ENCODE peak calls at places on chromosome 9, in nine cellular contexts. S is RWPE1, V is epithelial cell of prostate, N is heart right ventricle, F is stomach, M is aorta, Z is AG04450, T is GM12878, G is osteoblast. K is an unnamed sample.

GRCh38 chr9:24071736-24072135 is 245.7 kb upstream of the ELAVL2 start:
- DNase-seq in S (no peak), V (no peak), N (no peak), F (no peak), M (no peak), Z (no peak), T (no peak), G (no peak), K (no peak)

GRCh38 chr9:112421771-112422222 is 41.9 kb downstream of the HSDL2 start:
- DNase-seq in S (no peak), V (no peak), N (no peak), F (no peak), M (no peak), Z (no peak), T (no peak), G (no peak), K (no peak)

GRCh38 chr9:94903961-94904421 is 177.5 kb downstream of the AOPEP start:
- DNase-seq in S (no peak), V (no peak), N (no peak), F (no peak), M (no peak), Z (peak; percentile 42), T (no peak), G (no peak), K (no peak)

GRCh38 chr9:95508242-95508967 is 8.4 kb downstream of the PTCH1 start:
- DNase-seq in S (no peak), V (no peak), N (peak; percentile 32), F (no peak), M (no peak), Z (no peak), T (no peak), G (no peak), K (no peak)

GRCh38 chr9:4762889-4763521 is 22.0 kb upstream of the AK3 start:
- DNase-seq in S (no peak), V (no peak), N (peak; percentile 18), F (no peak), M (peak; percentile 81), Z (no peak), T (no peak), G (peak; percentile 73), K (no peak)

GRCh38 chr9:18296702-18297531 is 177.0 kb upstream of the ADAMTSL1 start:
- DNase-seq in S (no peak), V (no peak), N (no peak), F (no peak), M (no peak), Z (no peak), T (no peak), G (peak; percentile 91), K (no peak)

GRCh38 chr9:32292611-32293010 is 91.8 kb upstream of the ACO1 start:
- DNase-seq in S (no peak), V (no peak), N (no peak), F (no peak), M (no peak), Z (no peak), T (no peak), G (peak; percentile 31), K (no peak)

GRCh38 chr9:27654629-27655285 is 81.5 kb upstream of the C9orf72 start:
- DNase-seq in S (no peak), V (no peak), N (no peak), F (peak; percentile 68), M (no peak), Z (no peak), T (no peak), G (no peak), K (no peak)

GRCh38 chr9:98132158-98132557 is 13.1 kb upstream of the TRIM14 start:
- DNase-seq in S (no peak), V (no peak), N (no peak), F (no peak), M (no peak), Z (no peak), T (no peak), G (no peak), K (no peak)

GRCh38 chr9:116980582-116980981 is 293.5 kb downstream of the TRIM32 start:
- DNase-seq in S (no peak), V (no peak), N (no peak), F (no peak), M (no peak), Z (no peak), T (no peak), G (no peak), K (no peak)

GRCh38 chr9:121776009-121776738 is 124.7 kb downstream of the DAB2IP start:
- DNase-seq in S (no peak), V (no peak), N (no peak), F (no peak), M (peak; percentile 66), Z (no peak), T (no peak), G (peak; percentile 58), K (no peak)

DNA sequence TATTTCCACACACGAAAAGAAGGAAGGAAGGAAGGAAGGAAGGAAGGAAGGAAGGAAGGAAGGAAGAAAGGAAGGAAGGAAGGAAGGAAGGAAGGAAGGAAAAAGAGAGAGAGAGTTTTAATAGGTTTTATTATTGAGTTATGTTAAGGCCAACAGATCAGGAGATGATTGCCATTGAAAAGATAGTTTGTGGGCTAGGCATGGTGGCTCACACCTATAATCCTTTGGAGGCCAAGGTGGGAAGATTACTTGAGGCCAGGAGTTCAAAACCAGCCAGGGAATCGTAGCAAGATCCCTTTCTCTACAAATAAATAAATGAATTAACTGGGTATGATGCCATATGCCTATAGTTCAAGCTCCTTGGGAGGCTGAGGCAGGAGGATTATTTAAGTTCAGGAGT is 877.2 kb downstream of the TLE4 start:
- DNase-seq in S (no peak), V (no peak), N (no peak), F (no peak), M (no peak), Z (no peak), T (no peak), G (no peak), K (no peak)
- H3K27ac ChIP-seq in S (no peak overlapping the region), V (no peak overlapping the region), N (no peak overlapping the region), F (no peak overlapping the region), M (no peak overlapping the region), Z (no peak overlapping the region), T (no peak overlapping the region), G (no peak overlapping the region), K (no peak overlapping the region)

GRCh38 chr9:133824106-133824801 is 86.1 kb upstream of the SARDH start:
- DNase-seq in S (no peak), V (no peak), N (no peak), F (no peak), M (no peak), Z (no peak), T (no peak), G (no peak), K (no peak)

GRCh38 chr9:133823189-133824105 is 85.3 kb upstream of the SARDH start:
- DNase-seq in S (no peak), V (no peak), N (no peak), F (no peak), M (no peak), Z (no peak), T (peak; percentile 57), G (no peak), K (no peak)

GRCh38 chr9:133824802-133825186 is 86.6 kb upstream of the SARDH start:
- DNase-seq in S (no peak), V (no peak), N (no peak), F (no peak), M (no peak), Z (no peak), T (no peak), G (no peak), K (no peak)

GRCh38 chr9:133826289-133827085 is 88.3 kb upstream of the SARDH start:
- DNase-seq in S (no peak), V (no peak), N (no peak), F (no peak), M (no peak), Z (no peak), T (no peak), G (no peak), K (no peak)

GRCh38 chr9:133825555-133826198 is 87.5 kb upstream of the SARDH start:
- DNase-seq in S (no peak), V (no peak), N (no peak), F (no peak), M (no peak), Z (peak; percentile 36), T (no peak), G (peak; percentile 92), K (no peak)
- H3K27ac ChIP-seq in S (peak overlapping the region; percentile 60), V (no peak overlapping the region), N (no peak overlapping the region), F (no peak overlapping the region), M (no peak overlapping the region), Z (peak overlapping the region; percentile 86), T (no peak overlapping the region), G (peak overlapping the region; percentile 40), K (no peak overlapping the region)

DNA sequence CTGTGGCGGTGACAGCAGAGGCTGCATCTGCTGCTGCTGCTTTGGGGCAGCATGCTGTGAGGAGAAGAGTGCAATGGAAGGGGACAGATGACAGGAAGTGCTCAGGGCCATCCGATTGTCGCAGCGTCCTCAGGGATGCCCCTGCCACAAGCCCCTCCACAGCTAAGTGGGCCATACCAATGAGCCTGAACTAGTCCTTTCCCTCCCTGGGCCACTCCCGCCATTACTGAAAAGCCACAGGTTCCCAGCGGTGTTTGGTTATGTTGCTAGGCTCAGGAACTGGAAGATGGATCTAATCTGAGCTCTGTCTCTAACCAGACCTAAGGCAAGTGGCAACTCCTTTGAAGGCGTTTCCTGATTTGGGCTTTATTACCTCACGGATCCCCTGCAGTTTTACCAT is 109.2 kb downstream of the GAPVD1 start:
- DNase-seq in S (no peak), V (no peak), N (no peak), F (no peak), M (no peak), Z (no peak), T (no peak), G (no peak), K (no peak)
- H3K27ac ChIP-seq in S (peak overlapping the region; percentile 18), V (no peak overlapping the region), N (no peak overlapping the region), F (no peak overlapping the region), M (no peak overlapping the region), Z (no peak overlapping the region), T (no peak overlapping the region), G (no peak overlapping the region), K (no peak overlapping the region)

DNA sequence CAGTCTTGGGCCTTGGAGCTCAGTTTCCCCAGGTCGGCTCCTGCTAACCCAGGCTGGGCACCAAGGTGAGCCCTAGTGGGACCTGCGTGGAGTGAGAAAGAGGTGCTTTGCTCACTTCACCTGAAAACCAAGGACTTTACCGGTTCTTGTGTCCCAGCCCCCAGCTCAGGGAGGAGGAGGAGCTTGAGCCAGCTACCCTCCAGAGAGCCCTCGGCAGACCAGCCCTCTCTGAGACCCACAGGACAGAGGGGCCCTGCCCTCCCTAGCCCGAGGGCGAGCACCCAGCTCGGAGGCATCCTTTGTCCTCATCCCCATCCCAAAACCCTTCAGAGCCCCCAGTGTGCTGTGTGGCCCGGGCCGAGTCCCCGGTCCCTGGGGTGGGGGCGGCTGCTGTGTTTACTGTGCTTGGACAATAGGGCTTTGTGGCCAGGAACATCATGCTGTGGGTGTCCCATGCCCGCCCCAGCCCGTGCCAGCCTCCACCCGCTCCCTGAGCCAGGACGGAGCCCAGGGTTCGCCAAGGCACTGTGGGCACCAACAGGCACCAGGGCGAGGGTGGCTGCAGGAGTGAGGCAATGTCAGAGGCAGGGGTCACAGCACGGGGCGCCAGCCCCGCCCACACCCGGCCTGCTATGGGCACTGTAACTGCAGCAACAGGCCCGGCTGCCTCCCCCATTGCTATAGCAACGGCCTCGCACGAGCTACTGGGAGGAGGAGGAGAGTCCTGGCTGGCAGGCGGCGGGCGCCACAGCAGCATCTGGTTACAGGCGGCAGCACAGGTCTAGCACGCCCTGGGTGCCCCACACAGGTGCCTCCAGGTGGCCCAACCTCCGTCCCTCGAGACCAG is 2.7 kb downstream of the ABCA2 start:
- DNase-seq in S (peak; percentile 61), V (no peak), N (no peak), F (peak; percentile 91), M (no peak), Z (no peak), T (no peak), G (no peak), K (peak; percentile 96)
- H3K27ac ChIP-seq in S (peak overlapping the region; percentile 81), V (no peak overlapping the region), N (no peak overlapping the region), F (peak overlapping the region; percentile 56), M (no peak overlapping the region), Z (no peak overlapping the region), T (no peak overlapping the region), G (no peak overlapping the region), K (peak overlapping the region; percentile 100)